ENCODE peak calls at places on chromosomes 1 and 21, in six cellular contexts. O is HepG2, Z is GM12891, K is SK-N-SH, E is H1, V is K562. L is an unnamed sample.

GRCh38 chr1:167430134-167430848 is 88.0 kb downstream of the CD247 start:
- DNase-seq in O (no peak), Z (no peak), K (no peak), E (peak), V (no peak), L (no peak)

GRCh38 chr1:9705337-9706098 is 54.0 kb downstream of the PIK3CD start:
- DNase-seq in O (no peak), Z (no peak), K (no peak), E (no peak), V (no peak), L (no peak)

GRCh38 chr1:155218854-155219591 is 10.5 kb downstream of the MTX1 start:
- DNase-seq in O (no peak), Z (no peak), K (peak), E (peak), V (peak), L (no peak)

GRCh38 chr1:5650283-5651026 is 341.8 kb downstream of the NPHP4 start:
- DNase-seq in O (no peak), Z (no peak), K (no peak), E (no peak), V (no peak), L (no peak)

GRCh38 chr1:8013800-8014199 is 12.3 kb downstream of the ERRFI1 start:
- DNase-seq in O (no peak), Z (no peak), K (no peak), E (no peak), V (no peak), L (no peak)

GRCh38 chr1:209825591-209826433 is 2.0 kb upstream of the UTP25 start:
- DNase-seq in O (no peak), Z (no peak), K (no peak), E (peak), V (peak), L (no peak)

GRCh38 chr1:5752715-5753330 is 239.4 kb downstream of the NPHP4 start:
- DNase-seq in O (no peak), Z (no peak), K (peak), E (no peak), V (no peak), L (no peak)

GRCh38 chr1:171590022-171590421 is 32.0 kb upstream of the MYOCOS start:
- DNase-seq in O (no peak), Z (no peak), K (no peak), E (no peak), V (no peak), L (no peak)

GRCh38 chr21:38917045-38917774 is 111.5 kb downstream of the ETS2 start:
- DNase-seq in O (peak), Z (no peak), K (no peak), E (no peak), V (no peak), L (no peak)

GRCh38 chr1:31476891-31477846 is 64.2 kb downstream of the SERINC2 start:
- DNase-seq in O (no peak), Z (no peak), K (peak), E (no peak), V (no peak), L (no peak)

GRCh38 chr1:24275510-24275909 is 43.6 kb upstream of the GRHL3 start:
- DNase-seq in O (no peak), Z (no peak), K (no peak), E (no peak), V (no peak), L (no peak)

GRCh38 chr1:46094454-46094853 is 38.0 kb downstream of the PIK3R3 start:
- DNase-seq in O (no peak), Z (no peak), K (no peak), E (no peak), V (no peak), L (no peak)

GRCh38 chr1:109928591-109929111 is 18.0 kb downstream of the CSF1 start:
- DNase-seq in O (no peak), Z (no peak), K (no peak), E (no peak), V (no peak), L (no peak)

GRCh38 chr1:1630191-1630964 is 1.6 kb upstream of the MMP23B start:
- DNase-seq in O (no peak), Z (peak), K (peak), E (peak), V (no peak), L (peak)

GRCh38 chr1:25737151-25737550 is 62.8 kb upstream of the SELENON start:
- DNase-seq in O (no peak), Z (no peak), K (no peak), E (no peak), V (no peak), L (no peak)

GRCh38 chr1:160830321-160831153 is 32.1 kb downstream of the CD244 start:
- DNase-seq in O (peak), Z (peak), K (peak), E (peak), V (peak), L (peak)

GRCh38 chr1:247528812-247529474 is 7.3 kb downstream of the OR2C3 start:
- DNase-seq in O (no peak), Z (no peak), K (no peak), E (no peak), V (no peak), L (no peak)

GRCh38 chr1:204493145-204493881 is 1.3 kb downstream of the PIK3C2B start:
- DNase-seq in O (peak), Z (no peak), K (peak), E (peak), V (no peak), L (no peak)

GRCh38 chr1:43617011-43617410 is 32.9 kb upstream of the KDM4A start:
- DNase-seq in O (no peak), Z (no peak), K (no peak), E (no peak), V (no peak), L (no peak)

GRCh38 chr1:110879758-110880606 is 7.0 kb downstream of the CD53 start:
- DNase-seq in O (no peak), Z (no peak), K (no peak), E (no peak), V (peak), L (no peak)

GRCh38 chr1:14140800-14141526 is 441.0 kb downstream of the PRDM2 start:
- DNase-seq in O (no peak), Z (no peak), K (no peak), E (no peak), V (no peak), L (no peak)

DNA sequence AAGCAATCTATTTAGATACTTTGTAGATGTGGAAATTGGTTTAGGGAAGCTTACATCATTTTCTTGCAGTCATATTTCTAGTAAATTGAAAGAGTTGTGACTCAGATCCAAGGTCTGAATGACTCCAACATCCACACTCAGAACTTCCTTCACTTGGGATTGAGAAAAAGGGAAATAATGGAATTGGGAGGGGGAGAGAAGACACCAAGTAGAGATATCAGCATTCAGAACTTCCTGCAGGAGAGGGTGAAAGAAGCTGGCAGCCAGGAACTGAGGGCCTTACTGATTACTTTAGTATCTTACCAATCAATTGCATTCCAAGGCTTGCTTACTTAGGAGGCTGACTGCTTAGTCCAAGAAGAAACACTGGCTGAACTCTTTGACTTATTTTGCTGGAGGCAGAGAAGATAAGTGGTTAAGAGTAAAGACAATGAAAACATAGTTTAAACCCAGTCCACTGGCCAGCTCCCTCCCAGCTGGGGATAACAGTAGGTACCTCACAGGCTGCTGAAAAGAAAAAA is 21.7 kb downstream of the APP start:
- DNase-seq in O (no peak), Z (no peak), K (no peak), E (no peak), V (no peak), L (no peak)
- TF ChIP-seq TAF1 in O (no peak), Z (no peak), K (no peak), E (no peak), V (no peak), L (no peak)

GRCh38 chr1:244414543-244414942 is 37.2 kb downstream of the ADSS2 start:
- DNase-seq in O (no peak), Z (no peak), K (no peak), E (no peak), V (no peak), L (no peak)
- TF ChIP-seq TAF1 in O (no peak), Z (no peak), K (no peak), E (no peak), V (no peak), L (no peak)

GRCh38 chr1:119862276-119862675 is 34.0 kb downstream of the ADAM30 start:
- DNase-seq in O (no peak), Z (no peak), K (no peak), E (no peak), V (no peak), L (no peak)

GRCh38 chr1:119865607-119866006 is 30.7 kb downstream of the ADAM30 start:
- DNase-seq in O (no peak), Z (no peak), K (no peak), E (no peak), V (no peak), L (no peak)

GRCh38 chr1:119861547-119861946 is 34.8 kb downstream of the ADAM30 start:
- DNase-seq in O (no peak), Z (no peak), K (no peak), E (no peak), V (no peak), L (no peak)

GRCh38 chr1:119859647-119860046 is 36.7 kb downstream of the ADAM30 start:
- DNase-seq in O (no peak), Z (no peak), K (no peak), E (no peak), V (peak), L (no peak)
- TF ChIP-seq TAF1 in O (no peak), Z (no peak), K (no peak), E (no peak), V (no peak), L (no peak)

GRCh38 chr21:34027727-34028461 is 45.5 kb upstream of the MRPS6 start:
- DNase-seq in O (no peak), Z (no peak), K (no peak), E (no peak), V (peak), L (no peak)

GRCh38 chr21:34034369-34035014 is 38.9 kb upstream of the MRPS6 start:
- DNase-seq in O (peak), Z (no peak), K (no peak), E (no peak), V (peak), L (no peak)

GRCh38 chr21:34029724-34030528 is 43.5 kb upstream of the MRPS6 start:
- DNase-seq in O (peak), Z (no peak), K (peak), E (peak), V (peak), L (peak)

GRCh38 chr21:34035619-34036354 is 37.6 kb upstream of the MRPS6 start:
- DNase-seq in O (no peak), Z (no peak), K (no peak), E (peak), V (no peak), L (no peak)

GRCh38 chr21:34031835-34032370 is 41.5 kb upstream of the MRPS6 start:
- DNase-seq in O (peak), Z (no peak), K (no peak), E (no peak), V (peak), L (no peak)
- TF ChIP-seq TAF1 in O (no peak), Z (no peak), K (no peak), E (no peak), V (no peak), L (no peak)

DNA sequence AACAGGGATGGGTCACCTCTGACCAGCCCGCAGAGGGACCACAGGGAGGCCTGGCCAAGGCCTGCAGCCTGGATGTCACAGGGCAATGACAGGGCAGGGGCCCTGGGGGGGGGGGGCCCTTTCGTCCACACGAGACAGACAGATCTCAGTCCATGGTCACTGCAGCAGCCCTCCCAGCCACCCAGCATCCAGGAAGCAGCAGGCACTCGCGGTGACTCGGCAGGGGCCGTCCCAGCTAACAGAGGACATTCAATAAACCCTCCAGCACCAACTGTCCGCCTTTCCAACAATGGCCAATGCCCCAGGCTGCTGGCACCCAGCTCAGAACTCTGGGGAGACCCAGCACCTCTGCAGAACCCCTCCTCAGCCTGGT is 32.9 kb downstream of the MEGF6 start:
- DNase-seq in O (no peak), Z (no peak), K (no peak), E (no peak), V (no peak), L (no peak)
- TF ChIP-seq TAF1 in O (no peak), Z (no peak), K (no peak), E (no peak), V (no peak), L (no peak)

GRCh38 chr1:59452026-59452425 is 155.1 kb downstream of the FGGY start:
- DNase-seq in O (peak), Z (no peak), K (no peak), E (no peak), V (no peak), L (no peak)
- TF ChIP-seq TAF1 in O (no peak), Z (no peak), K (no peak), E (no peak), V (no peak), L (no peak)

GRCh38 chr1:119160851-119161250 is 20.4 kb upstream of the WARS2 start:
- DNase-seq in O (no peak), Z (no peak), K (no peak), E (no peak), V (no peak), L (no peak)
- TF ChIP-seq TAF1 in O (no peak), Z (no peak), K (no peak), E (no peak), V (no peak), L (no peak)

GRCh38 chr1:29056256-29056655 is 67.4 kb downstream of the TMEM200B start:
- DNase-seq in O (no peak), Z (no peak), K (no peak), E (no peak), V (no peak), L (no peak)
- TF ChIP-seq TAF1 in O (no peak), Z (no peak), K (no peak), E (no peak), V (no peak), L (no peak)

GRCh38 chr21:33402011-33402979 is 918 bp upstream of the IFNGR2 start:
- DNase-seq in O (no peak), Z (peak), K (peak), E (peak), V (no peak), L (peak)

GRCh38 chr21:33403128-33403785 is at the start of gene IFNGR2:
- DNase-seq in O (no peak), Z (peak), K (peak), E (peak), V (peak), L (peak)

GRCh38 chr21:33403786-33404571 is 766 bp downstream of the IFNGR2 start:
- DNase-seq in O (peak), Z (peak), K (peak), E (peak), V (peak), L (peak)

GRCh38 chr21:33399821-33400220 is 3.4 kb upstream of the IFNGR2 start:
- DNase-seq in O (no peak), Z (no peak), K (no peak), E (no peak), V (no peak), L (no peak)

GRCh38 chr21:33401617-33401967 is 1.6 kb upstream of the IFNGR2 start:
- DNase-seq in O (no peak), Z (no peak), K (no peak), E (no peak), V (no peak), L (no peak)
- TF ChIP-seq TAF1 in O (no peak), Z (no peak), K (no peak), E (no peak), V (no peak), L (no peak)

DNA sequence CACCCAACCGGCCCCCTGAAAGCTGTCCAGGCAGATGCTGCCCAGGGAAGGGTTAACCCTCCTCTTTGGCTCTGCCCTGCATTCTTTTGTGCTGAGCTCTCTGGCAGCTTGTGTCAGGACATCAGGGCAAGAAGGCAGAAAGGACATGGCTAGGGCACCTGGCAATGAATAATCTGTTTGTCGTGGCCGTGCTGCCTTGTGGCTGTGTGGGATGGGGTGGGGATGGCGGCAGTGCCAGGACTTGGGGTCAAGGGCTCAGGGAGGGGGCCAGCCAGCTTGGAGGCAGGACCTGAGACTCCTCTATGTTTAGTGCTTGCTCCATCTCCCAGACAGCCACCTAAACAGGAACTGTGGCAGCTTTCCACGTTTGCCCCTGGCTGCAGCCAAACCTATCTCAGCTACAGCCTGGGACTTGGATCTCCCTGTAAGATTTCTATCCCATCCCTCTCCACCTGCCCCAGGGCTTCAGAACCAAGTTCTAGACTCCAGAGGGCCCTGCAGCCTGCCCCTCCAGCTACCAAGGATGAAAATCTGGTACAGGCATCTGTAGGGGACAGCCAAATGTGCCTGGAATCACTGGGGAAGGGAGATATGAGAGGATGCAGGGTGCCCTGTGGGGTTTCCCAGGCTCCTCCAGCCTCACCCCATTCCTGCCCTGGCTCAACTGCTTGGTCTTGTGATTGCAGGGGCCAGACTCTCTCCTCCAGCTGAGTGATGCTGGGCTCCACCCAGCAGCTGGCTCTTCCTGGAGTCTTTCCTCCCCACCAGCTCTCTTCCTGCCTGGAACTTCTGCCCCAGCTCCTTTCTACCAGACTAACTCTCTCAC is 9.6 kb upstream of the GPR37L1 start:
- DNase-seq in O (no peak), Z (no peak), K (no peak), E (no peak), V (no peak), L (no peak)
- TF ChIP-seq TAF1 in O (no peak), Z (no peak), K (no peak), E (no peak), V (no peak), L (no peak)